ENCODE peak calls at places on chromosomes 7 and 10, in ten cellular contexts. One of them, this sample, is unnamed.

GRCh38 chr10:116990276-116990800 is 14.6 kb downstream of the SHTN1 start:
- DNase-seq in lower leg skin: no peak
- DNase-seq in esophagus squamous epithelium: no peak
- DNase-seq in uterus: no peak
- DNase-seq in IMR-90: no peak
- DNase-seq in A549: no peak
- DNase-seq in prostate gland: no peak
- DNase-seq in heart left ventricle: no peak
- DNase-seq in HCT116: no peak
- DNase-seq in sigmoid colon: no peak
- DNase-seq in this sample: no peak

GRCh38 chr7:44320141-44320540 is 5.3 kb downstream of the CAMK2B start:
- DNase-seq in sigmoid colon: no peak
- DNase-seq in A549: no peak
- DNase-seq in uterus: no peak
- DNase-seq in IMR-90: peak; percentile 6
- DNase-seq in esophagus squamous epithelium: no peak
- DNase-seq in prostate gland: no peak
- DNase-seq in lower leg skin: no peak
- DNase-seq in heart left ventricle: no peak
- DNase-seq in HCT116: no peak
- DNase-seq in this sample: no peak

GRCh38 chr10:46525177-46525823 is 31.2 kb downstream of the GPRIN2 start:
- DNase-seq in heart left ventricle: no peak
- DNase-seq in uterus: no peak
- DNase-seq in sigmoid colon: peak; percentile 19
- DNase-seq in esophagus squamous epithelium: no peak
- DNase-seq in HCT116: peak; percentile 56
- DNase-seq in lower leg skin: peak; percentile 81
- DNase-seq in IMR-90: peak; percentile 89
- DNase-seq in prostate gland: no peak
- DNase-seq in A549: peak; percentile 96
- DNase-seq in this sample: no peak

GRCh38 chr10:89553064-89553734 is 17.8 kb upstream of the SLC16A12 start:
- DNase-seq in uterus: no peak
- DNase-seq in IMR-90: peak; percentile 97
- DNase-seq in prostate gland: no peak
- DNase-seq in esophagus squamous epithelium: no peak
- DNase-seq in A549: peak; percentile 81
- DNase-seq in lower leg skin: no peak
- DNase-seq in HCT116: peak; percentile 82
- DNase-seq in heart left ventricle: no peak
- DNase-seq in sigmoid colon: no peak
- DNase-seq in this sample: no peak

GRCh38 chr10:44393051-44393630 is 8.2 kb upstream of the CXCL12 start:
- DNase-seq in heart left ventricle: no peak
- DNase-seq in HCT116: no peak
- DNase-seq in prostate gland: no peak
- DNase-seq in sigmoid colon: no peak
- DNase-seq in uterus: peak; percentile 43
- DNase-seq in lower leg skin: peak; percentile 61
- DNase-seq in IMR-90: peak; percentile 13
- DNase-seq in A549: no peak
- DNase-seq in esophagus squamous epithelium: no peak
- DNase-seq in this sample: no peak

GRCh38 chr7:136618788-136619187 is 249.7 kb upstream of the CHRM2 start:
- DNase-seq in lower leg skin: no peak
- DNase-seq in heart left ventricle: no peak
- DNase-seq in HCT116: no peak
- DNase-seq in A549: no peak
- DNase-seq in esophagus squamous epithelium: no peak
- DNase-seq in prostate gland: no peak
- DNase-seq in sigmoid colon: no peak
- DNase-seq in uterus: no peak
- DNase-seq in IMR-90: no peak
- DNase-seq in this sample: no peak

GRCh38 chr10:8056891-8057331 is 2.4 kb downstream of the GATA3 start:
- DNase-seq in HCT116: no peak
- DNase-seq in A549: no peak
- DNase-seq in prostate gland: no peak
- DNase-seq in uterus: no peak
- DNase-seq in sigmoid colon: no peak
- DNase-seq in heart left ventricle: no peak
- DNase-seq in IMR-90: no peak
- DNase-seq in esophagus squamous epithelium: no peak
- DNase-seq in lower leg skin: peak; percentile 60
- DNase-seq in this sample: no peak

GRCh38 chr7:1852781-1853618 is 182.9 kb downstream of the ELFN1 start:
- DNase-seq in IMR-90: no peak
- DNase-seq in HCT116: no peak
- DNase-seq in uterus: no peak
- DNase-seq in A549: no peak
- DNase-seq in esophagus squamous epithelium: no peak
- DNase-seq in heart left ventricle: peak; percentile 53
- DNase-seq in sigmoid colon: peak; percentile 51
- DNase-seq in prostate gland: no peak
- DNase-seq in lower leg skin: peak; percentile 85
- DNase-seq in this sample: no peak

GRCh38 chr7:122975341-122975740 is 20.2 kb downstream of the TAS2R16 start:
- DNase-seq in esophagus squamous epithelium: no peak
- DNase-seq in uterus: no peak
- DNase-seq in HCT116: peak; percentile 29
- DNase-seq in lower leg skin: no peak
- DNase-seq in IMR-90: no peak
- DNase-seq in sigmoid colon: no peak
- DNase-seq in heart left ventricle: no peak
- DNase-seq in A549: no peak
- DNase-seq in prostate gland: no peak
- DNase-seq in this sample: no peak

GRCh38 chr7:101507791-101508252 is 121.3 kb downstream of the MYL10 start:
- DNase-seq in heart left ventricle: no peak
- DNase-seq in lower leg skin: no peak
- DNase-seq in HCT116: peak; percentile 63
- DNase-seq in sigmoid colon: no peak
- DNase-seq in A549: peak; percentile 84
- DNase-seq in prostate gland: peak; percentile 40
- DNase-seq in esophagus squamous epithelium: no peak
- DNase-seq in IMR-90: peak; percentile 42
- DNase-seq in uterus: no peak
- DNase-seq in this sample: no peak

GRCh38 chr7:136074840-136075239 is 97.7 kb upstream of the MTPN start:
- DNase-seq in esophagus squamous epithelium: no peak
- DNase-seq in uterus: no peak
- DNase-seq in sigmoid colon: no peak
- DNase-seq in HCT116: no peak
- DNase-seq in prostate gland: no peak
- DNase-seq in heart left ventricle: no peak
- DNase-seq in lower leg skin: no peak
- DNase-seq in IMR-90: no peak
- DNase-seq in A549: no peak
- DNase-seq in this sample: no peak

GRCh38 chr10:96339956-96340904 is 18.6 kb downstream of the OPALIN start:
- DNase-seq in HCT116: peak; percentile 53
- DNase-seq in IMR-90: peak; percentile 70
- DNase-seq in lower leg skin: no peak
- DNase-seq in sigmoid colon: no peak
- DNase-seq in A549: peak; percentile 71
- DNase-seq in prostate gland: peak; percentile 30
- DNase-seq in heart left ventricle: no peak
- DNase-seq in esophagus squamous epithelium: no peak
- DNase-seq in uterus: peak; percentile 25
- DNase-seq in this sample: no peak

GRCh38 chr7:36078816-36079360 is 74.2 kb upstream of the EEPD1 start:
- DNase-seq in A549: no peak
- DNase-seq in IMR-90: no peak
- DNase-seq in uterus: no peak
- DNase-seq in lower leg skin: peak; percentile 56
- DNase-seq in sigmoid colon: no peak
- DNase-seq in heart left ventricle: no peak
- DNase-seq in esophagus squamous epithelium: no peak
- DNase-seq in prostate gland: no peak
- DNase-seq in HCT116: no peak
- DNase-seq in this sample: no peak
- TF ChIP-seq CTCF in A549: no peak
- TF ChIP-seq CTCF in IMR-90: no peak
- TF ChIP-seq CTCF in uterus: no peak
- TF ChIP-seq CTCF in lower leg skin: no peak
- TF ChIP-seq CTCF in sigmoid colon: no peak
- TF ChIP-seq CTCF in heart left ventricle: no peak
- TF ChIP-seq CTCF in esophagus squamous epithelium: no peak
- TF ChIP-seq CTCF in prostate gland: no peak
- TF ChIP-seq CTCF in HCT116: no peak
- TF ChIP-seq CTCF in this sample: no peak

GRCh38 chr10:21173964-21174669 is 277.0 kb upstream of the NEBL start:
- DNase-seq in esophagus squamous epithelium: no peak
- DNase-seq in A549: peak; percentile 82
- DNase-seq in IMR-90: no peak
- DNase-seq in heart left ventricle: peak; percentile 71
- DNase-seq in uterus: peak; percentile 16
- DNase-seq in sigmoid colon: no peak
- DNase-seq in lower leg skin: peak; percentile 85
- DNase-seq in prostate gland: peak; percentile 78
- DNase-seq in HCT116: peak; percentile 63
- DNase-seq in this sample: no peak
- TF ChIP-seq POLR2A in esophagus squamous epithelium: no peak
- TF ChIP-seq POLR2A in A549: peak; percentile 10
- TF ChIP-seq POLR2A in IMR-90: no peak
- TF ChIP-seq POLR2A in heart left ventricle: no peak
- TF ChIP-seq POLR2A in uterus: no peak
- TF ChIP-seq POLR2A in sigmoid colon: no peak
- TF ChIP-seq POLR2A in lower leg skin: no peak
- TF ChIP-seq POLR2A in prostate gland: peak; percentile 68
- TF ChIP-seq POLR2A in HCT116: no peak
- TF ChIP-seq POLR2A in this sample: no peak

DNA sequence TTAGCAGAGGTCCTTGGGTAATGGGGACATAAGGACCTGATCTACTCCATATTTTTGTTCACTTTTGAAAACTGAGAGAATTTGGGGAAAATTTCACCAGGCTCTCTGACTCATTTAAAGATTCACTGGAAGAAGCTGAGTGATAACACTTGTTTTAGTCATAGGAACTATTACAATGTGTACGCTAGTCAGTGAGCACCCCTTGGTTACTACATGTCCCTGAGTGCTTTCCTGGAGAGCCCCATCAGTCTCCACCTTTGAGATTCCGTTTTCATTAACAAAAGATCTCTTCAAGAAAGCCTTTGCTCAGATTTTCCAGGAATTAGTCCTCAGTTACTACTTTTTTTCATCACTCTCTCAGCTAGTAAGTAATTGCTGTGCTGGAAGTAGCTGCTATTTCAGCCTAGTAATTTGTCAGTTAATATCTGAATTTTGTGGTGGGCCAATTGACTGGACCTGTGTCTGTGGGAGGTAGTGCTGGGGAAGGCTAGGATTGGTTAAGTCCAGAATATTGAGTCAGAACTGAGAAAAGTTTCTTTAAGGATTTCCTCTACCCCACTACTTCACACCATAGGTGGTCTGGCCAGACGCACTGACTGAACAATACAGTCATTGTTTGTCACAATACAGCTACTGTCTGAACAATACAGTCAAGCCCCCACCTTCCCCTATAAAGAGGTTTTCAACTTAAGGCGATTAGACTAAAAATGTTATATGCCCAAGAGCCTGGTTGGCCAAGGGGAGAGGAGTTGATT is 235.0 kb downstream of the CCDC7 start:
- DNase-seq in IMR-90: no peak
- DNase-seq in uterus: no peak
- DNase-seq in HCT116: peak; percentile 16
- DNase-seq in lower leg skin: no peak
- DNase-seq in A549: no peak
- DNase-seq in heart left ventricle: no peak
- DNase-seq in sigmoid colon: no peak
- DNase-seq in prostate gland: no peak
- DNase-seq in esophagus squamous epithelium: no peak
- DNase-seq in this sample: no peak
- TF ChIP-seq CTCF in IMR-90: no peak
- TF ChIP-seq CTCF in uterus: no peak
- TF ChIP-seq CTCF in HCT116: no peak
- TF ChIP-seq CTCF in lower leg skin: no peak
- TF ChIP-seq CTCF in A549: no peak
- TF ChIP-seq CTCF in heart left ventricle: no peak
- TF ChIP-seq CTCF in sigmoid colon: no peak
- TF ChIP-seq CTCF in prostate gland: no peak
- TF ChIP-seq CTCF in esophagus squamous epithelium: no peak
- TF ChIP-seq CTCF in this sample: no peak

GRCh38 chr7:107792364-107792763 is 10.7 kb downstream of the SLC26A3 start:
- DNase-seq in sigmoid colon: no peak
- DNase-seq in A549: no peak
- DNase-seq in lower leg skin: no peak
- DNase-seq in HCT116: no peak
- DNase-seq in heart left ventricle: no peak
- DNase-seq in uterus: no peak
- DNase-seq in IMR-90: no peak
- DNase-seq in prostate gland: no peak
- DNase-seq in esophagus squamous epithelium: no peak
- DNase-seq in this sample: no peak

GRCh38 chr7:107788216-107788615 is 14.8 kb downstream of the SLC26A3 start:
- DNase-seq in heart left ventricle: no peak
- DNase-seq in esophagus squamous epithelium: no peak
- DNase-seq in IMR-90: no peak
- DNase-seq in lower leg skin: no peak
- DNase-seq in A549: no peak
- DNase-seq in uterus: no peak
- DNase-seq in sigmoid colon: no peak
- DNase-seq in prostate gland: no peak
- DNase-seq in HCT116: no peak
- DNase-seq in this sample: no peak

GRCh38 chr7:107785926-107786325 is 17.1 kb downstream of the SLC26A3 start:
- DNase-seq in heart left ventricle: no peak
- DNase-seq in prostate gland: peak; percentile 78
- DNase-seq in lower leg skin: no peak
- DNase-seq in sigmoid colon: peak; percentile 86
- DNase-seq in esophagus squamous epithelium: no peak
- DNase-seq in HCT116: no peak
- DNase-seq in IMR-90: no peak
- DNase-seq in A549: no peak
- DNase-seq in uterus: no peak
- DNase-seq in this sample: no peak

GRCh38 chr7:107788662-107789061 is 14.4 kb downstream of the SLC26A3 start:
- DNase-seq in IMR-90: no peak
- DNase-seq in heart left ventricle: no peak
- DNase-seq in uterus: no peak
- DNase-seq in esophagus squamous epithelium: no peak
- DNase-seq in A549: no peak
- DNase-seq in lower leg skin: no peak
- DNase-seq in prostate gland: no peak
- DNase-seq in HCT116: no peak
- DNase-seq in sigmoid colon: no peak
- DNase-seq in this sample: no peak

DNA sequence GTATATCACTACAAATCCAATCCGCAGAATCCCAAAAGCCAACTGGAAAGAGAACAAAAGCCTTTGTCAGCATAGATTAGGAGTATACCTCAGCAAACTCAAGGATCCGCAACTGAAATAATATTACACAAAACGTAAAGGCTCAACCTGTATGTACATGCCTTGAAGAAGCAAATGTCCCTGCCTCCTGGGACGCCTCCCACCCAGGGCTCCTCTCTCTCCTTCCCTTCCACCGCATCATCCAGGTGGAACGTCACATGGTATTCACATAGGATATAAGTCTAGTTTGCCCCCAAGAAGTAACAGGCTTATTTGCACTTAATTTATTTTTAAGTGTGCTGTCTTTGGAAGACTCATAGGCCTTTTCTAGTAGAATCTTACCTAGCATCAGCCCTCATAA is 13.4 kb downstream of the SLC26A3 start:
- DNase-seq in A549: no peak
- DNase-seq in sigmoid colon: no peak
- DNase-seq in prostate gland: no peak
- DNase-seq in lower leg skin: no peak
- DNase-seq in IMR-90: no peak
- DNase-seq in esophagus squamous epithelium: no peak
- DNase-seq in uterus: no peak
- DNase-seq in heart left ventricle: no peak
- DNase-seq in HCT116: no peak
- DNase-seq in this sample: no peak
- TF ChIP-seq POLR2A in A549: no peak
- TF ChIP-seq POLR2A in sigmoid colon: no peak
- TF ChIP-seq POLR2A in prostate gland: no peak
- TF ChIP-seq POLR2A in lower leg skin: no peak
- TF ChIP-seq POLR2A in IMR-90: no peak
- TF ChIP-seq POLR2A in esophagus squamous epithelium: no peak
- TF ChIP-seq POLR2A in uterus: no peak
- TF ChIP-seq POLR2A in heart left ventricle: no peak
- TF ChIP-seq POLR2A in HCT116: no peak
- TF ChIP-seq POLR2A in this sample: no peak